ENCODE peak calls at places on chromosomes 12 and 14, in five cellular contexts. O, E, J, Q and T are unnamed samples.

GRCh38 chr14:22819191-22819988 is 4.2 kb upstream of the SLC7A7 start:
- DNase-seq in O (no peak), E (no peak), J (no peak), Q (no peak), T (peak; percentile 50)

GRCh38 chr14:39469094-39469710 is 37.0 kb upstream of the FBXO33 start:
- DNase-seq in O (peak; percentile 1), E (no peak), J (peak; percentile 4), Q (no peak), T (peak; percentile 24)

GRCh38 chr12:75447695-75448393 is 32.7 kb upstream of the GLIPR1 start:
- DNase-seq in O (no peak), E (no peak), J (no peak), Q (no peak), T (no peak)

GRCh38 chr14:64232095-64232830 is 61.9 kb downstream of the ESR2 start:
- DNase-seq in O (no peak), E (peak; percentile 67), J (no peak), Q (no peak), T (no peak)

GRCh38 chr14:31261859-31262739 is 54.5 kb upstream of the HECTD1 start:
- DNase-seq in O (no peak), E (no peak), J (no peak), Q (peak; percentile 54), T (peak; percentile 20)

GRCh38 chr14:99671230-99672224 is 12.6 kb upstream of the CYP46A1 start:
- DNase-seq in O (no peak), E (no peak), J (no peak), Q (no peak), T (no peak)

GRCh38 chr14:101132588-101132987 is 229.1 kb upstream of the RTL1 start:
- DNase-seq in O (no peak), E (no peak), J (no peak), Q (no peak), T (no peak)

GRCh38 chr12:12813120-12814101 is at the start of gene DDX47:
- DNase-seq in O (peak; percentile 94), E (peak; percentile 46), J (peak; percentile 96), Q (peak; percentile 87), T (peak; percentile 93)

GRCh38 chr12:28331130-28331529 is 140.9 kb downstream of the CCDC91 start:
- DNase-seq in O (no peak), E (no peak), J (no peak), Q (no peak), T (no peak)

GRCh38 chr12:70719672-70720420 is 82.6 kb upstream of the PTPRB start:
- DNase-seq in O (no peak), E (no peak), J (no peak), Q (peak; percentile 62), T (peak; percentile 1)

GRCh38 chr12:89379839-89380467 is 27.7 kb upstream of the DUSP6 start:
- DNase-seq in O (no peak), E (no peak), J (no peak), Q (no peak), T (no peak)

GRCh38 chr14:73749706-73750105 is 35.5 kb upstream of the PNMA1 start:
- DNase-seq in O (no peak), E (no peak), J (no peak), Q (no peak), T (no peak)

GRCh38 chr12:120013659-120014380 is 24.8 kb downstream of the BICDL1 start:
- DNase-seq in O (peak; percentile 38), E (no peak), J (no peak), Q (no peak), T (no peak)

GRCh38 chr12:54383041-54383609 is 1.4 kb downstream of the ZNF385A start:
- DNase-seq in O (no peak), E (peak; percentile 74), J (no peak), Q (no peak), T (no peak)

GRCh38 chr14:102279688-102280348 is 25.1 kb downstream of the MOK start:
- DNase-seq in O (no peak), E (peak; percentile 100), J (no peak), Q (no peak), T (no peak)

GRCh38 chr14:21711360-21711961 is 37.8 kb upstream of the OR4E1 start:
- DNase-seq in O (no peak), E (no peak), J (no peak), Q (no peak), T (peak; percentile 1)

GRCh38 chr14:100864960-100865681 is 38.4 kb downstream of the RTL1 start:
- DNase-seq in O (no peak), E (no peak), J (no peak), Q (no peak), T (no peak)

GRCh38 chr14:68011629-68012028 is 192.1 kb downstream of the RAD51B start:
- DNase-seq in O (no peak), E (no peak), J (no peak), Q (no peak), T (no peak)

GRCh38 chr14:60327447-60328331 is 78.7 kb downstream of the PPM1A start:
- DNase-seq in O (peak; percentile 11), E (no peak), J (no peak), Q (no peak), T (peak; percentile 81)

GRCh38 chr14:97077687-97078086 is 280.5 kb downstream of the VRK1 start:
- DNase-seq in O (no peak), E (no peak), J (no peak), Q (no peak), T (no peak)